ENCODE peak calls at places on chromosomes 4 and X, in ten cellular contexts. Q, K, D, S, P, M, F, I, A and R are unnamed samples.

GRCh38 chrX:78104447-78105176 is 564 bp downstream of the PGK1 start:
- DNase-seq in S (peak), F (peak), K (peak), D (peak), P (peak), I (peak), M (peak), A (peak), Q (no peak), R (peak)

GRCh38 chr4:171130126-171130801 is 682.9 kb upstream of the GALNTL6 start:
- DNase-seq in I (no peak), F (no peak), P (no peak), M (no peak), Q (no peak), A (no peak), S (no peak), K (no peak), D (no peak), R (no peak)

GRCh38 chrX:65587616-65588526 is 53.3 kb upstream of the LAS1L start:
- DNase-seq in S (peak), M (peak), I (peak), Q (peak), D (no peak), P (peak), F (peak), K (no peak), A (peak), R (peak)

GRCh38 chrX:42992199-42992943 is 214.4 kb upstream of the PPP1R2C start:
- DNase-seq in F (peak), I (no peak), D (no peak), S (peak), M (peak), Q (no peak), P (peak), K (no peak), A (peak), R (no peak)

GRCh38 chr4:120052840-120053239 is 13.8 kb downstream of the MAD2L1 start:
- DNase-seq in S (peak), K (peak), I (peak), Q (no peak), D (no peak), M (peak), F (peak), P (peak), A (peak), R (peak)

GRCh38 chr4:22881416-22881815 is 188.7 kb downstream of the GBA3 start:
- DNase-seq in I (no peak), K (no peak), D (no peak), M (no peak), P (no peak), Q (no peak), S (no peak), A (no peak), F (no peak), R (no peak)

GRCh38 chrX:12946838-12947544 is 27.9 kb upstream of the TMSB4X start:
- DNase-seq in M (peak), S (peak), D (peak), F (peak), A (peak), P (peak), Q (no peak), I (peak), K (peak), R (peak)

GRCh38 chrX:55107911-55108310 is 19.1 kb downstream of the PAGE2 start:
- DNase-seq in S (no peak), M (no peak), P (no peak), F (peak), K (no peak), I (no peak), Q (no peak), D (no peak), A (no peak), R (no peak)

GRCh38 chr4:74613266-74613665 is 168.3 kb downstream of the AREG start:
- DNase-seq in S (no peak), P (no peak), K (no peak), A (no peak), M (no peak), I (no peak), D (no peak), Q (no peak), F (no peak), R (no peak)

GRCh38 chr4:185479507-185479971 is 8.0 kb upstream of the CCDC110 start:
- DNase-seq in K (no peak), D (no peak), A (no peak), S (no peak), F (no peak), I (no peak), P (no peak), M (no peak), Q (no peak), R (no peak)

GRCh38 chr4:188012546-188012945 is 17.0 kb downstream of the ZFP42 start:
- DNase-seq in M (no peak), P (no peak), I (no peak), S (no peak), Q (no peak), F (no peak), K (no peak), D (no peak), A (no peak), R (no peak)

GRCh38 chr4:188016754-188017153 is 21.2 kb downstream of the ZFP42 start:
- DNase-seq in P (no peak), M (no peak), Q (no peak), S (no peak), I (no peak), A (no peak), K (no peak), D (peak), F (no peak), R (no peak)

GRCh38 chr4:188018262-188018661 is 22.7 kb downstream of the ZFP42 start:
- DNase-seq in F (no peak), Q (no peak), M (no peak), D (no peak), A (peak), I (no peak), K (no peak), S (no peak), P (no peak), R (no peak)

DNA sequence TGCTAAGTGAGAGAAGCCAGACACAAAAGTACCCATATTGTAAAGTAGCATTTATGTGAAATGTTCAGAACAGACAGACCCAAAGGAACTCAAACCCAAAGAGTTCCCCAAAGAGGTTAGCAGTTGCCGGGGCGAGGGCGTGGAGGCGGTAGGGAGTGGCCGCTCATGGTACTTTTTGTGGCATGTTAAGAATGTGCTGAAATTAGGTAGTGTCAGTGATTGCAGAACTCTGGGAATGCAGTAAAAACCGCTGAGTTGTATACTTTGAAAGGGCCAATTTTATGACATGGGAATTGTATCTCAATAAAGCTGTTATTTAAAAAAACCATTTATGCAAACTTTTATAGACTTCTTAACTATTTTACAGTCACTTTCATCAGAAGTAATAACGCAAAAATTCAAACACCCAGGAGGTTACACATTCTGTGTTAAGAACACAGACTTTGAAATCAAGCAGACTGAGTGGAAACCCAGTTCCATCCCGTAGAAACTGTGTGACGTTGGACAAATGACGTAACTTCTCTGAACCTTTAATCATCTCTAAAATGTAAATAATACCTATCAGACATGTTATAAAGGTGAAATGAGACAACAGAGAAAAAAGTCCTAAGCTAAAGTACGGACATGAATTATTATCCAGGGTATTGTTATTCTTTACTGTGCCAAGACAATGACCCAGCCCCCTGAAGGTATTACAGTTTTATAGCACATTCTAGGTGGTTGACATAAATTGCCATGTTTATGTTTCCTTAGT is 19.6 kb downstream of the ZFP42 start:
- DNase-seq in Q (no peak), D (peak), M (no peak), P (peak), S (no peak), K (no peak), A (peak), F (peak), I (no peak), R (no peak)
- TF ChIP-seq CTCF in Q (no peak), D (no peak), M (no peak), P (no peak), S (no peak), K (no peak), A (no peak), F (no peak), I (no peak), R (no peak)

GRCh38 chr4:26404597-26405323 is 83.9 kb downstream of the RBPJ start:
- DNase-seq in K (no peak), D (no peak), S (no peak), P (no peak), I (no peak), F (no peak), M (no peak), A (no peak), Q (no peak), R (no peak)
- TF ChIP-seq CTCF in K (no peak), D (no peak), S (no peak), P (no peak), I (no peak), F (no peak), M (peak), A (peak), Q (no peak), R (peak)

DNA sequence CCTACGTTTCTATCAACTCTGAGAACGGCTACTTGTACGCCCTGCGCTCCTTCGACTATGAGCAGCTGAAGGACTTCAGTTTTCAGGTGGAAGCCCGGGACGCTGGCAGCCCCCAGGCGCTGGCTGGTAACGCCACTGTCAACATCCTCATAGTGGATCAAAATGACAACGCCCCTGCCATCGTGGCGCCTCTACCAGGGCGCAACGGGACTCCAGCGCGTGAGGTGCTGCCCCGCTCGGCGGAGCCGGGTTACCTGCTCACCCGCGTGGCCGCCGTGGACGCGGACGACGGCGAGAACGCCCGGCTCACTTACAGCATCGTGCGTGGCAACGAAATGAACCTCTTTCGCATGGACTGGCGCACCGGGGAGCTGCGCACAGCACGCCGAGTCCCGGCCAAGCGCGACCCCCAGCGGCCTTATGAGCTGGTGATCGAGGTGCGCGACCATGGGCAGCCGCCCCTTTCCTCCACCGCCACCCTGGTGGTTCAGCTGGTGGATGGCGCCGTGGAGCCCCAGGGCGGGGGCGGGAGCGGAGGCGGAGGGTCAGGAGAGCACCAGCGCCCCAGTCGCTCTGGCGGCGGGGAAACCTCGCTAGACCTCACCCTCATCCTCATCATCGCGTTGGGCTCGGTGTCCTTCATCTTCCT is 2.7 kb downstream of the PCDH10 start:
- DNase-seq in I (no peak), A (no peak), M (no peak), K (no peak), D (peak), P (peak), S (peak), Q (no peak), F (no peak), R (peak)
- TF ChIP-seq CTCF in I (peak), A (no peak), M (no peak), K (no peak), D (peak), P (no peak), S (no peak), Q (no peak), F (no peak), R (peak)

GRCh38 chrX:19566359-19567141 is 51.2 kb upstream of the MAP3K15 start:
- DNase-seq in K (peak), S (peak), P (no peak), M (peak), Q (no peak), A (no peak), D (no peak), I (peak), F (no peak), R (peak)
- TF ChIP-seq CTCF in K (no peak), S (no peak), P (no peak), M (no peak), Q (no peak), A (no peak), D (no peak), I (no peak), F (no peak), R (no peak)

GRCh38 chrX:153734871-153735270 is 10.2 kb downstream of the ABCD1 start:
- DNase-seq in F (no peak), D (no peak), P (no peak), K (no peak), A (no peak), S (no peak), M (no peak), I (no peak), Q (no peak), R (no peak)

GRCh38 chrX:153731845-153732215 is 7.2 kb downstream of the ABCD1 start:
- DNase-seq in Q (no peak), K (no peak), D (no peak), A (no peak), I (no peak), S (no peak), P (no peak), F (no peak), M (no peak), R (no peak)

GRCh38 chrX:153732406-153732805 is 7.8 kb downstream of the ABCD1 start:
- DNase-seq in Q (no peak), P (no peak), D (no peak), A (peak), S (no peak), M (no peak), F (peak), K (peak), I (no peak), R (no peak)

GRCh38 chrX:153735274-153735673 is 10.6 kb downstream of the ABCD1 start:
- DNase-seq in F (no peak), Q (no peak), D (no peak), I (no peak), A (no peak), P (no peak), S (no peak), K (no peak), M (no peak), R (no peak)

GRCh38 chrX:153733651-153734240 is 9.1 kb downstream of the ABCD1 start:
- DNase-seq in Q (no peak), S (no peak), P (no peak), I (no peak), M (no peak), F (no peak), D (no peak), K (no peak), A (no peak), R (no peak)
- TF ChIP-seq CTCF in Q (no peak), S (no peak), P (no peak), I (no peak), M (no peak), F (no peak), D (no peak), K (no peak), A (no peak), R (no peak)

GRCh38 chrX:51182545-51182944 is 150.1 kb upstream of the NUDT10 start:
- DNase-seq in Q (no peak), K (no peak), D (peak), A (no peak), S (no peak), I (no peak), M (no peak), P (peak), F (no peak), R (no peak)
- TF ChIP-seq CTCF in Q (no peak), K (no peak), D (no peak), A (no peak), S (no peak), I (no peak), M (no peak), P (no peak), F (no peak), R (no peak)

GRCh38 chr4:4496604-4497372 is 45.1 kb downstream of the STX18 start:
- DNase-seq in P (no peak), A (no peak), K (no peak), S (no peak), Q (no peak), M (peak), I (no peak), D (no peak), F (no peak), R (no peak)

GRCh38 chr4:4502694-4503311 is 39.0 kb downstream of the STX18 start:
- DNase-seq in F (no peak), A (no peak), M (no peak), S (peak), I (peak), P (no peak), K (no peak), D (no peak), Q (no peak), R (no peak)

GRCh38 chr4:4494882-4495281 is 47.0 kb downstream of the STX18 start:
- DNase-seq in I (no peak), P (no peak), Q (no peak), S (no peak), M (no peak), K (no peak), A (no peak), F (no peak), D (no peak), R (no peak)

GRCh38 chr4:4501678-4502077 is 40.2 kb downstream of the STX18 start:
- DNase-seq in F (no peak), P (no peak), S (no peak), D (no peak), A (no peak), I (no peak), K (no peak), Q (no peak), M (no peak), R (no peak)

GRCh38 chr4:4499438-4500123 is 42.3 kb downstream of the STX18 start:
- DNase-seq in Q (no peak), P (no peak), D (no peak), S (no peak), K (no peak), M (no peak), I (no peak), A (no peak), F (no peak), R (no peak)
- TF ChIP-seq CTCF in Q (no peak), P (no peak), D (no peak), S (no peak), K (no peak), M (no peak), I (no peak), A (no peak), F (no peak), R (no peak)

DNA sequence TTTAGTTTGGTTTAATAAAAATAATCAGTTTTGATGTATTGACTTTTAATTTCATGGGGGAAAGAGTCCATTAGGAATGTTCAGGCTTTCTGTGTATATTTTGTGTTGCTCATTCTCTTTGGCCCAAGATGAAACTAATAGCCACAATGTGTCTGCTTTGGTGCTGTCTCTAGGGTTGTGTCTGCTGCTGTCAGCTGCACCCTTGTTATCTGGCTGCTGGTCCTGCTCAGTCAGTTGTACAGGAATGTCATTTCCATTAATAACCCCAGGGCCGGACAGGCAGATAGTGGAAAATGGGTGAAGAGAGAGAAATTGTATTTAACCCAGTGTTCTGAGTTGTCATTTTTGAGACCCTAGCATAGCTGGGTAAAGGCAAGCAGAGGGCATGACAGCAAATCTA is 115.1 kb downstream of the PHEX start:
- DNase-seq in D (no peak), I (no peak), F (no peak), P (no peak), K (no peak), A (no peak), M (no peak), S (no peak), Q (no peak), R (no peak)
- TF ChIP-seq CTCF in D (no peak), I (no peak), F (no peak), P (no peak), K (no peak), A (no peak), M (no peak), S (no peak), Q (no peak), R (no peak)

DNA sequence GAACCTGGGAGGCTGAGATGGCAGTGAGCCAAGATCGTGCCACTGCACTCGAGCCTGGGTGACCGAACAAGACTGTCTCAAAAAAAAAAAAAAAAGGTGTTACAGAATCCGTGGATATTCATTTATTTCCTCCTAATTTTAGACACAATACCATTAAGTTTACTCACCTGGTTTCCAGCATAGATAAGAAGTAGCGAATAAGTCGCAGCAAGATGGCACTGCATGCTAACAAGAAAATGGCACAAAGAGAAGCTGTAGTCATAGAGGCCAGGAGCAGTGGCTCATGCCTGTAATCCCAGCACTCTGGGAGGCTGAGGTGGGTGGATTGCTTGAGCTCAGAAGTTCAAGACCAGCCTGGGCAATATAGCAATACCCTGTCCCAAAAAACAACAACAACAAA is 17.0 kb upstream of the MOB1B start:
- DNase-seq in F (no peak), D (no peak), A (peak), P (no peak), I (no peak), S (no peak), K (no peak), M (peak), Q (no peak), R (no peak)
- TF ChIP-seq CTCF in F (no peak), D (no peak), A (peak), P (no peak), I (no peak), S (no peak), K (no peak), M (no peak), Q (no peak), R (no peak)